ENCODE peak calls at places on chromosomes 3 and 15, in seven cellular contexts. N, B, H, M, Z, G and E are unnamed samples.

GRCh38 chr15:39255760-39256159 is 325.1 kb upstream of the THBS1 start:
- DNase-seq in M (no peak), Z (no peak), H (no peak), G (no peak), B (no peak), N (no peak), E (no peak)

GRCh38 chr3:183548262-183548769 is 7.2 kb downstream of the KLHL6 start:
- DNase-seq in Z (peak; percentile 7), G (no peak), M (peak; percentile 88), B (peak; percentile 30), H (no peak), N (no peak), E (peak; percentile 19)

GRCh38 chr3:195693428-195694216 is 27.2 kb upstream of the MUC20 start:
- DNase-seq in B (no peak), H (no peak), Z (no peak), N (no peak), M (no peak), G (no peak), E (no peak)

GRCh38 chr3:41503998-41504623 is 304.8 kb downstream of the CTNNB1 start:
- DNase-seq in B (no peak), N (no peak), G (no peak), Z (no peak), H (no peak), M (peak; percentile 6), E (no peak)

GRCh38 chr3:49461443-49462171 is 8.5 kb upstream of the DAG1 start:
- DNase-seq in B (peak; percentile 67), Z (no peak), G (no peak), H (no peak), N (no peak), M (peak; percentile 48), E (no peak)

GRCh38 chr3:129777806-129778205 is 115.7 kb downstream of the TMCC1 start:
- DNase-seq in H (no peak), N (no peak), G (no peak), B (no peak), M (peak; percentile 10), Z (no peak), E (no peak)

GRCh38 chr3:169158379-169158778 is 505.1 kb downstream of the MECOM start:
- DNase-seq in Z (no peak), B (no peak), N (no peak), G (no peak), H (no peak), M (no peak), E (no peak)

GRCh38 chr3:82163907-82164520 is 402.6 kb upstream of the GBE1 start:
- DNase-seq in H (no peak), N (no peak), M (peak; percentile 68), Z (no peak), B (no peak), G (no peak), E (no peak)

GRCh38 chr15:90205886-90206285 is 4.8 kb downstream of the SEMA4B start:
- DNase-seq in N (no peak), B (no peak), M (no peak), Z (no peak), H (no peak), G (no peak), E (no peak)

GRCh38 chr3:126125341-126125740 is 41.4 kb upstream of the SLC41A3 start:
- DNase-seq in G (no peak), N (no peak), M (no peak), H (no peak), Z (no peak), B (peak; percentile 6), E (no peak)

GRCh38 chr15:62059818-62060115 is 480 bp downstream of the VPS13C start:
- DNase-seq in G (no peak), N (peak; percentile 32), B (peak; percentile 47), M (peak; percentile 62), Z (no peak), H (peak; percentile 37), E (no peak)

GRCh38 chr3:34140606-34141005 is 342.2 kb downstream of the PDCD6IP start:
- DNase-seq in H (no peak), Z (no peak), N (no peak), M (peak; percentile 80), G (no peak), B (no peak), E (no peak)

GRCh38 chr3:132090921-132091320 is 56.1 kb upstream of the CPNE4 start:
- DNase-seq in B (no peak), M (peak; percentile 9), N (no peak), Z (no peak), H (no peak), G (no peak), E (no peak)

GRCh38 chr3:60417590-60417989 is 833.7 kb downstream of the FHIT start:
- DNase-seq in B (no peak), Z (no peak), N (no peak), G (no peak), M (no peak), H (no peak), E (no peak)